ENCODE peak calls at places on chromosomes 3 and 15, in four cellular contexts. R is esophagus squamous epithelium, C is aorta, N is fibroblast of lung. V is an unnamed sample. For H3K36me3 and H3K4me1, the result is how much of the 10 kb centered on the place peaks cover.

GRCh38 chr3:58336135-58336882 is 3.6 kb downstream of the PXK start:
- DNase-seq in R (no peak), C (no peak), N (peak), V (no peak)

GRCh38 chr15:33104276-33104675 is 90.2 kb downstream of the FMN1 start:
- DNase-seq in R (no peak), C (no peak), N (peak), V (peak)

GRCh38 chr3:141661229-141662196 is 76.6 kb upstream of the RNF7 start:
- DNase-seq in R (no peak), C (no peak), N (no peak), V (no peak)

GRCh38 chr3:159538507-159538906 is 450.1 kb upstream of the IL12A start:
- DNase-seq in R (no peak), C (no peak), N (no peak), V (no peak)

GRCh38 chr3:8983026-8983425 is 19.8 kb upstream of the RAD18 start:
- DNase-seq in R (no peak), C (no peak), N (no peak), V (no peak)

GRCh38 chr3:17158941-17159682 is 274.4 kb downstream of the PLCL2 start:
- DNase-seq in R (no peak), C (no peak), N (peak), V (no peak)

GRCh38 chr15:78065284-78065872 is 12.1 kb downstream of the TBC1D2B start:
- DNase-seq in R (no peak), C (peak), N (peak), V (peak)

GRCh38 chr15:82942691-82943090 is 9.8 kb downstream of the HOMER2 start:
- DNase-seq in R (no peak), C (no peak), N (peak), V (no peak)

GRCh38 chr3:98962189-98962930 is 60.9 kb upstream of the DCBLD2 start:
- DNase-seq in R (no peak), C (no peak), N (peak), V (no peak)

GRCh38 chr3:12737853-12738252 is 21.2 kb downstream of the TMEM40 start:
- DNase-seq in R (no peak), C (no peak), N (no peak), V (no peak)

GRCh38 chr15:69402816-69403215 is 11.3 kb upstream of the KIF23 start:
- DNase-seq in R (no peak), C (no peak), N (no peak), V (no peak)

GRCh38 chr15:64948916-64949315 is 37.2 kb downstream of the ANKDD1A start:
- DNase-seq in R (no peak), C (no peak), N (no peak), V (no peak)

GRCh38 chr3:146152841-146153240 is 8.1 kb downstream of the PLOD2 start:
- DNase-seq in R (no peak), C (peak), N (no peak), V (no peak)

GRCh38 chr3:101928890-101929289 is 79.6 kb downstream of the NFKBIZ start:
- DNase-seq in R (no peak), C (no peak), N (peak), V (peak)

GRCh38 chr3:147392083-147392916 is 14.0 kb downstream of the ZIC4 start:
- DNase-seq in R (no peak), C (no peak), N (peak), V (peak)

GRCh38 chr3:70774641-70775040 is 462.2 kb upstream of the MDFIC2 start:
- DNase-seq in R (no peak), C (no peak), N (no peak), V (no peak)

GRCh38 chr15:89514596-89515406 is 18.4 kb upstream of the RHCG start:
- DNase-seq in R (no peak), C (no peak), N (no peak), V (no peak)

GRCh38 chr15:57591822-57592367 is at the start of gene MYZAP:
- DNase-seq in R (no peak), C (peak), N (peak), V (peak)

GRCh38 chr3:106004841-106005240 is 136.0 kb upstream of the CBLB start:
- DNase-seq in R (no peak), C (no peak), N (peak), V (no peak)

GRCh38 chr15:91498046-91498445 is 355.5 kb upstream of the SLCO3A1 start:
- DNase-seq in R (no peak), C (no peak), N (no peak), V (no peak)

GRCh38 chr3:197615430-197615829 is 59.7 kb upstream of the BDH1 start:
- DNase-seq in R (no peak), C (no peak), N (no peak), V (no peak)

GRCh38 chr3:60580826-60581225 is 670.4 kb downstream of the FHIT start:
- DNase-seq in R (no peak), C (no peak), N (no peak), V (no peak)

GRCh38 chr3:5055352-5056004 is 66.6 kb upstream of the ARL8B start:
- DNase-seq in R (no peak), C (no peak), N (no peak), V (no peak)

GRCh38 chr3:146903927-146904326 is 298.8 kb upstream of the PLSCR5 start:
- DNase-seq in R (no peak), C (no peak), N (no peak), V (no peak)

GRCh38 chr15:88115529-88116152 is 140.9 kb downstream of the NTRK3 start:
- DNase-seq in R (no peak), C (peak), N (peak), V (no peak)

GRCh38 chr3:120831066-120831465 is 76.9 kb upstream of the STXBP5L start:
- DNase-seq in R (no peak), C (no peak), N (no peak), V (no peak)

GRCh38 chr15:61449306-61449705 is 220.2 kb upstream of the RORA start:
- DNase-seq in R (no peak), C (no peak), N (no peak), V (no peak)

GRCh38 chr3:100042144-100042543 is 72.2 kb downstream of the FILIP1L start:
- DNase-seq in R (no peak), C (no peak), N (peak), V (no peak)

GRCh38 chr3:188319569-188319968 is 165.6 kb downstream of the LPP start:
- DNase-seq in R (no peak), C (no peak), N (peak), V (no peak)

GRCh38 chr15:77186518-77187095 is 115.7 kb upstream of the TSPAN3 start:
- DNase-seq in R (no peak), C (no peak), N (peak), V (no peak)

GRCh38 chr15:55514414-55514850 is 6.4 kb upstream of the DNAAF4 start:
- DNase-seq in R (no peak), C (no peak), N (no peak), V (no peak)
- H3K36me3 ChIP-seq in R (under half), C (under half), N (under half), V (under half)

GRCh38 chr15:71328453-71328852 is 213.2 kb downstream of the THSD4 start:
- DNase-seq in R (no peak), C (no peak), N (no peak), V (no peak)

GRCh38 chr15:71332605-71333004 is 217.3 kb downstream of the THSD4 start:
- DNase-seq in R (no peak), C (no peak), N (peak), V (no peak)

GRCh38 chr15:71329509-71330260 is 214.4 kb downstream of the THSD4 start:
- DNase-seq in R (no peak), C (peak), N (peak), V (no peak)

GRCh38 chr15:71325461-71325860 is 210.2 kb downstream of the THSD4 start:
- DNase-seq in R (no peak), C (no peak), N (peak), V (no peak)

DNA sequence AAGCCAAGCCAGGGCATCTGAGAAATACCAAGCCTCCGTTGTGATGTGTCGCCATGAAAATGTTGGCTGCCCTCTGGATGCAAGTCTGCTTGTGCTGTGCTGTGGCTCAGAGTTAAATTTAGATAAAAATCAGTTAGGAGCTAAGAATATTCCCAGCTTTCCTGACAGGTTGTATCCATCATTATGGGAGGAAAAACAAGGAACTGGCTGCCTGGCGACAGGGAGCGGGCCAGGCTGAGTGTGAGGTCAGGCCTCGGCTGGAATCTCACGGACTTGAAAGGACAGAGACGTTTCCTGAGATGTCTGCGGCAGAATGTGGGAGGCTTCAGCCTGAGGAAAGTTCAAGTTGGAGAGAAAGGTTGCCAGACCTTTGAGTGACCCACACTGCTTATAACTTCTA is 213.8 kb downstream of the THSD4 start:
- DNase-seq in R (no peak), C (peak), N (peak), V (no peak)
- H3K27ac ChIP-seq in R (peak), C (peak), N (peak), V (no peak)

DNA sequence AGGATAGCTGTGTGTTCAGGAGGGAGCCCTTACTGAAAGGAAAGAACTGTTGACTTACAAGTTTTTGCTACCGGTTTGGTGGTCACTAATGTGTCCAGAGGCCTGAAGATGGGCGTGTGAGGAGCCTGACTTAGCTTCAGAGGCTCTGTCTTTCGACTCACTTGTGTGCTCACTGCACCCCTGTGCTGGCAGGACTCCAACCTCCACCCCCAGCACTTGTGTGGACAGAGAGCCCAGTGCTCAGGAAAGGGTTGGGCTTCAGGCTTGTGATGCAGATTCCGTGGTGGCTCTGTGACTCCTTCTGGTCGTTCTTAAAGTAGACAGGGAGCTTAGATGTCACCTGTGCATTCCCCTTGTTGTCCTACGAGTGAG is 100.9 kb downstream of the PGPEP1L start:
- DNase-seq in R (no peak), C (peak), N (peak), V (no peak)
- H3K4me1 ChIP-seq in R (half or more), C (under half), N (under half), V (under half)

DNA sequence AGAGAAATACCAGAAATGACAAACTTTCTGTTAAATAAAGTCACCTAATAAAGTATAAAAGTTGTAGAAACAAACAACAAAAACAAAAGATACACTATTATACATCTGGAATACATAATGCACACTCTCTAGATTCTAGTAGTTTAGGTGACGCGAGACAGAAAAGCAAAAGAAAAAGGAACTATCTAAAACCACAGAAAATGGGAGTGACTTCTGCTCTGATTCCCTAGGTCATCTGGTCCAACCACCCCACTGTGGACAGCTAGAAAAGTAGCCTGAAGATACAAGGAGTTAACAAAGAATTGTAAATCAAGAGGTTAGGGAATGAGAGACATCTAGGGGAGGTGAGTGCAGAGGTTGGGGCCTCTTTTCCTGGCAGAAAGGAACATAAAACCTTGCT is 39.1 kb downstream of the DHX36 start:
- DNase-seq in R (no peak), C (no peak), N (no peak), V (no peak)
- H3K36me3 ChIP-seq in R (half or more), C (under half), N (under half), V (half or more)

GRCh38 chr15:48025118-48025517 is 95.7 kb upstream of the SLC24A5 start:
- DNase-seq in R (no peak), C (no peak), N (no peak), V (no peak)
- H3K27ac ChIP-seq in R (no peak), C (no peak), N (no peak), V (no peak)

DNA sequence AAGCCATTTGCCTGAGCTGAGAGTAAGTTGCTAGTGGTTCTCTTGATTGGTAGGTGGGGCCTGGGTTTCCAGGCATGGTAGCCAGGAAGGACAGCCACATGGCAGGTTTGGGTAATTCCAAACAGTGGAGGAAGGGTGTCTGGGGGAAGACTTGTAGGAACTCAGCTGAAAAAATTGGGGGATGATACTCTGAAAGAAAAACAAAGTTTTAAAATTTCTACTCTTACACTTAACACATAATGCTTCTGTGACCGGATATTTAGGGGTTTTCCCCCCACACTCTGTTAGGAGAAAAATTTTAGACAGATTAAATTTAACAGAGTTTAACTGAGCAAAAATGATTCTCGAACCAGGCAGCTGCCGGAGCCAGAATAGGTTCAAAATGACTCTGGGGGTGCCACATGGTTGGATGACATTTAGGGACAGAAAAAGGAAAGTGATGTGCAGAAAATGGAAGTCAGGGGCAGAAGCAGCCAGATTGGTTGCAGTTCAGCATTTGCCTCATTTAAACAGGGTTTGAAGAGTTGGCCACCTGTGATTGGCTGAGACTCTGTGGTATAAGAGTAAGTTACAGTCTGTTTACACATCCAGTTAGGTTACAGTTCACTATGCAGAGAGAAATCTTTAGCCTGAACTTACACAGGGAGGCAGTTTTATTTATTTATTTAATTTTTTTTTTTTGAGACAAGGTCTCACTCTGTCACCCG is 8.1 kb downstream of the B2M start:
- DNase-seq in R (no peak), C (no peak), N (peak), V (peak)
- H3K4me1 ChIP-seq in R (under half), C (under half), N (under half), V (under half)

GRCh38 chr15:44659041-44659440 is 4.4 kb downstream of the SPG11 start:
- DNase-seq in R (no peak), C (no peak), N (no peak), V (no peak)

GRCh38 chr15:44656241-44656640 is 7.2 kb downstream of the SPG11 start:
- DNase-seq in R (no peak), C (no peak), N (no peak), V (no peak)

GRCh38 chr15:44654858-44655257 is 8.6 kb downstream of the SPG11 start:
- DNase-seq in R (no peak), C (no peak), N (no peak), V (no peak)

GRCh38 chr15:44657378-44657777 is 6.1 kb downstream of the SPG11 start:
- DNase-seq in R (no peak), C (no peak), N (no peak), V (no peak)

DNA sequence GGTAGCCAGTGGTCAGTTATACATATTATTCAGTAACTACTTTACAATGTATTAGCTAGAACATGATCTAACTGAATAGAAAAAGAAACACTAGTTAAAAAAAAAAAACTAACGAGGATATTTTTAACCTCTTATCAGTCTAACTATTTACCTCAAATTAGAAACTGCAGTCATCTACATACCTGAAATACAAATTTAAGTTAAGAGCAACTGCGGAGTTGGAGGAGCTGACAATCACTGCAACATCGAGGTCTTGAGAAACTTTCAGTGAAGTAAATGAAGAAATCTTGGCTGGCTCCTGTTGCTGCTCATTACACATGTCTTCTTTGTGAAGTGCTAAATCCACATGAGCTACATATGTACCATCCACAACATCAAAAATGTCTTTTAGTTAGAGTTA is 6.5 kb downstream of the SPG11 start:
- DNase-seq in R (no peak), C (no peak), N (no peak), V (no peak)
- H3K36me3 ChIP-seq in R (half or more), C (under half), N (under half), V (under half)

DNA sequence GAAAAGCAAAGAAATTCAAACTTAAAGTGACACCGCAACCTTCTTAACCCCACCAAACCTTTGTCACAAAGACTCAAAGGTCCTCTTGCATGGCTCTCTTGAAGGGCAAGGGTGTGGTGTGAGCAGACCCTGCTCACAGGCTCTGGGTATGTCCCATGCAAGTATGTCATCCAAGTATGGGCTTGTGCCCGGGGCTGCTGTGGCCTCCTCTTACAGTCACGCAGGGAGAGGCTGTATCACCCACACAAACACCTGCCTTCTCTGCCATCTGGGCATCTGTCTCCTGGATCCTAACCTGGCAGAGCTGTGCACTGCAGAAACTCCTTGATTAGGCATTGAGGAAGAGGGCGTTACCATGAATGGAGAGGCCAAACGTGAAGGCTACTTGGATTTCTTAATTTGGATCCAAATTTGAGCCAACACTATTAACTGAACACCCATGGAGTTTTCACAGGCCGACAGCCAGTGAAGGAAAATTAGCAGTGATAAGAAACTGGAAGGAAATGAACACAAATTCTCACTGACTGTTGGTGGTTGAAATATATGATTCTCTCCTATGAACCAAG is 146.6 kb downstream of the DUT start:
- DNase-seq in R (no peak), C (no peak), N (no peak), V (no peak)
- H3K27ac ChIP-seq in R (peak), C (no peak), N (no peak), V (no peak)

DNA sequence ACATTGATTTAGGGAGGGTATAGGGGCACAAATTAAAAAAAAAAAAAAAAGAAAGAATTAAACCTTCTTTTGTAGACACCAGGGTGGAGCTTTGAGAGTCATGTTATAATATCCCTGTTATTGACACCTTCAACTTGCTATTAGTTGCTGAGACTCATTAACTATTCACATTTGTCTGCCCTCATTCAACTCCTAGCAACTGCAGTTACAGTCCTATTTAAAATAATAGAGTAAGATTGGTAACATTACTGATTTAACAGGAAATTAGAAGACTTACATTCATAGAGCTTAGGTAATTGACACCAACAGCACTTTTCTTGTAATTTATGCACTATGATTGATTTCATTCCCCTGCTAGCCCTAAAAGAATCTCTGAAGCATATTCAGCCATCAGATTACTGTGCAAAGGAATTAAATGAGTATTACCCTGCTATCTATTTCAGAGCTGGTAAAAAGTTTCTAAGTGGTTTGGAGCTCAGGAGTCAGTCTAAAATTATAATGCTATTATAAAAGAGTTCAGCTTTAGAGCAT is 148.8 kb upstream of the TBL1XR1 start:
- DNase-seq in R (no peak), C (no peak), N (peak), V (no peak)
- H3K4me1 ChIP-seq in R (under half), C (under half), N (under half), V (under half)

V was measured in SJCRH30.